ENCODE peak calls at places on chromosomes 2 and 18, in seven cellular contexts. One of them, this sample, is unnamed.

GRCh38 chr2:168699834-168700417 is 102.5 kb upstream of the NOSTRIN start:
- DNase-seq in H9: no peak
- DNase-seq in IMR-90: peak
- DNase-seq in mesendoderm: no peak
- DNase-seq in mesenchymal stem cell: peak
- DNase-seq in neuronal stem cell: no peak
- DNase-seq in H1: no peak
- DNase-seq in this sample: no peak

GRCh38 chr2:128464456-128464855 is 145.8 kb upstream of the HS6ST1 start:
- DNase-seq in H9: peak
- DNase-seq in IMR-90: no peak
- DNase-seq in mesendoderm: no peak
- DNase-seq in mesenchymal stem cell: no peak
- DNase-seq in neuronal stem cell: no peak
- DNase-seq in H1: no peak
- DNase-seq in this sample: no peak

GRCh38 chr18:50559750-50560680 is at the start of gene MAPK4:
- DNase-seq in H9: peak
- DNase-seq in IMR-90: no peak
- DNase-seq in mesendoderm: no peak
- DNase-seq in mesenchymal stem cell: no peak
- DNase-seq in neuronal stem cell: peak
- DNase-seq in H1: no peak
- DNase-seq in this sample: peak

GRCh38 chr2:190533175-190533967 is 1.2 kb downstream of the NEMP2 start:
- DNase-seq in H9: no peak
- DNase-seq in IMR-90: no peak
- DNase-seq in mesendoderm: no peak
- DNase-seq in mesenchymal stem cell: no peak
- DNase-seq in neuronal stem cell: no peak
- DNase-seq in H1: no peak
- DNase-seq in this sample: no peak

GRCh38 chr18:23650963-23651927 is 11.5 kb downstream of the ANKRD29 start:
- DNase-seq in H9: no peak
- DNase-seq in IMR-90: peak
- DNase-seq in mesendoderm: no peak
- DNase-seq in mesenchymal stem cell: peak
- DNase-seq in neuronal stem cell: no peak
- DNase-seq in H1: no peak
- DNase-seq in this sample: peak

GRCh38 chr2:158878003-158878402 is 82.9 kb downstream of the DAPL1 start:
- DNase-seq in H9: no peak
- DNase-seq in IMR-90: no peak
- DNase-seq in mesendoderm: no peak
- DNase-seq in mesenchymal stem cell: no peak
- DNase-seq in neuronal stem cell: no peak
- DNase-seq in H1: no peak
- DNase-seq in this sample: no peak

GRCh38 chr2:152523091-152523490 is 188.1 kb downstream of the FMNL2 start:
- DNase-seq in H9: no peak
- DNase-seq in IMR-90: peak
- DNase-seq in mesendoderm: no peak
- DNase-seq in mesenchymal stem cell: no peak
- DNase-seq in neuronal stem cell: no peak
- DNase-seq in H1: no peak
- DNase-seq in this sample: no peak

GRCh38 chr2:29632018-29632417 is 289.4 kb downstream of the ALK start:
- DNase-seq in H9: no peak
- DNase-seq in IMR-90: peak
- DNase-seq in mesendoderm: no peak
- DNase-seq in mesenchymal stem cell: no peak
- DNase-seq in neuronal stem cell: no peak
- DNase-seq in H1: no peak
- DNase-seq in this sample: no peak

GRCh38 chr2:25838152-25838756 is 40.0 kb downstream of the ASXL2 start:
- DNase-seq in H9: no peak
- DNase-seq in IMR-90: no peak
- DNase-seq in mesendoderm: no peak
- DNase-seq in mesenchymal stem cell: no peak
- DNase-seq in neuronal stem cell: no peak
- DNase-seq in H1: no peak
- DNase-seq in this sample: no peak

GRCh38 chr2:56184500-56184996 is 758 bp downstream of the CCDC85A start:
- DNase-seq in H9: peak
- DNase-seq in IMR-90: no peak
- DNase-seq in mesendoderm: peak
- DNase-seq in mesenchymal stem cell: peak
- DNase-seq in neuronal stem cell: peak
- DNase-seq in H1: no peak
- DNase-seq in this sample: peak

GRCh38 chr2:69581774-69582581 is 61.6 kb downstream of the AAK1 start:
- DNase-seq in H9: no peak
- DNase-seq in IMR-90: peak
- DNase-seq in mesendoderm: peak
- DNase-seq in mesenchymal stem cell: peak
- DNase-seq in neuronal stem cell: no peak
- DNase-seq in H1: no peak
- DNase-seq in this sample: peak

GRCh38 chr18:74190086-74190485 is 41.8 kb downstream of the TIMM21 start:
- DNase-seq in H9: no peak
- DNase-seq in IMR-90: peak
- DNase-seq in mesendoderm: no peak
- DNase-seq in mesenchymal stem cell: peak
- DNase-seq in neuronal stem cell: no peak
- DNase-seq in H1: no peak
- DNase-seq in this sample: peak

GRCh38 chr2:106219813-106220212 is 25.7 kb upstream of the UXS1 start:
- DNase-seq in H9: no peak
- DNase-seq in IMR-90: no peak
- DNase-seq in mesendoderm: no peak
- DNase-seq in mesenchymal stem cell: no peak
- DNase-seq in neuronal stem cell: no peak
- DNase-seq in H1: no peak
- DNase-seq in this sample: no peak

GRCh38 chr18:54684786-54685185 is 93.7 kb downstream of the DYNAP start:
- DNase-seq in H9: peak
- DNase-seq in IMR-90: no peak
- DNase-seq in mesendoderm: peak
- DNase-seq in mesenchymal stem cell: peak
- DNase-seq in neuronal stem cell: peak
- DNase-seq in H1: no peak
- DNase-seq in this sample: peak

GRCh38 chr2:120369250-120369649 is 23.3 kb downstream of the INHBB start:
- DNase-seq in H9: no peak
- DNase-seq in IMR-90: no peak
- DNase-seq in mesendoderm: no peak
- DNase-seq in mesenchymal stem cell: no peak
- DNase-seq in neuronal stem cell: no peak
- DNase-seq in H1: no peak
- DNase-seq in this sample: no peak

GRCh38 chr2:168084267-168084781 is 163.1 kb downstream of the STK39 start:
- DNase-seq in H9: no peak
- DNase-seq in IMR-90: peak
- DNase-seq in mesendoderm: peak
- DNase-seq in mesenchymal stem cell: no peak
- DNase-seq in neuronal stem cell: no peak
- DNase-seq in H1: no peak
- DNase-seq in this sample: no peak

GRCh38 chr18:58202406-58202730 is 158.3 kb downstream of the NEDD4L start:
- DNase-seq in H9: no peak
- DNase-seq in IMR-90: peak
- DNase-seq in mesendoderm: peak
- DNase-seq in mesenchymal stem cell: no peak
- DNase-seq in neuronal stem cell: no peak
- DNase-seq in H1: no peak
- DNase-seq in this sample: peak

GRCh38 chr2:71798266-71799012 is 345.1 kb downstream of the DYSF start:
- DNase-seq in H9: peak
- DNase-seq in IMR-90: peak
- DNase-seq in mesendoderm: peak
- DNase-seq in mesenchymal stem cell: peak
- DNase-seq in neuronal stem cell: peak
- DNase-seq in H1: peak
- DNase-seq in this sample: peak

GRCh38 chr2:122338000-122338399 is 582.5 kb downstream of the TSN start:
- DNase-seq in H9: no peak
- DNase-seq in IMR-90: no peak
- DNase-seq in mesendoderm: peak
- DNase-seq in mesenchymal stem cell: no peak
- DNase-seq in neuronal stem cell: no peak
- DNase-seq in H1: no peak
- DNase-seq in this sample: no peak
- H2AK5ac ChIP-seq in H9: no peak
- H2AK5ac ChIP-seq in IMR-90: no peak
- H2AK5ac ChIP-seq in mesendoderm: no peak
- H2AK5ac ChIP-seq in mesenchymal stem cell: no peak
- H2AK5ac ChIP-seq in neuronal stem cell: no peak
- H2AK5ac ChIP-seq in H1: no peak
- H2AK5ac ChIP-seq in this sample: no peak

GRCh38 chr18:43760010-43760409 is 482.7 kb upstream of the SYT4 start:
- DNase-seq in H9: no peak
- DNase-seq in IMR-90: no peak
- DNase-seq in mesendoderm: no peak
- DNase-seq in mesenchymal stem cell: no peak
- DNase-seq in neuronal stem cell: no peak
- DNase-seq in H1: no peak
- DNase-seq in this sample: no peak
- H3K23ac ChIP-seq in H9: no peak
- H3K23ac ChIP-seq in IMR-90: no peak
- H3K23ac ChIP-seq in mesendoderm: no peak
- H3K23ac ChIP-seq in mesenchymal stem cell: no peak
- H3K23ac ChIP-seq in neuronal stem cell: no peak
- H3K23ac ChIP-seq in H1: no peak
- H3K23ac ChIP-seq in this sample: no peak

GRCh38 chr2:37354571-37354970 is 10.1 kb downstream of the QPCT start:
- DNase-seq in H9: no peak
- DNase-seq in IMR-90: no peak
- DNase-seq in mesendoderm: peak
- DNase-seq in mesenchymal stem cell: no peak
- DNase-seq in neuronal stem cell: no peak
- DNase-seq in H1: no peak
- DNase-seq in this sample: peak

GRCh38 chr2:37348155-37348554 is 3.7 kb downstream of the QPCT start:
- DNase-seq in H9: no peak
- DNase-seq in IMR-90: no peak
- DNase-seq in mesendoderm: no peak
- DNase-seq in mesenchymal stem cell: no peak
- DNase-seq in neuronal stem cell: no peak
- DNase-seq in H1: no peak
- DNase-seq in this sample: no peak

GRCh38 chr2:37349376-37349775 is 4.9 kb downstream of the QPCT start:
- DNase-seq in H9: no peak
- DNase-seq in IMR-90: no peak
- DNase-seq in mesendoderm: peak
- DNase-seq in mesenchymal stem cell: peak
- DNase-seq in neuronal stem cell: no peak
- DNase-seq in H1: no peak
- DNase-seq in this sample: peak

GRCh38 chr2:37350917-37351316 is 6.5 kb downstream of the QPCT start:
- DNase-seq in H9: no peak
- DNase-seq in IMR-90: no peak
- DNase-seq in mesendoderm: no peak
- DNase-seq in mesenchymal stem cell: peak
- DNase-seq in neuronal stem cell: no peak
- DNase-seq in H1: no peak
- DNase-seq in this sample: no peak

GRCh38 chr2:37350034-37350433 is 5.6 kb downstream of the QPCT start:
- DNase-seq in H9: no peak
- DNase-seq in IMR-90: no peak
- DNase-seq in mesendoderm: no peak
- DNase-seq in mesenchymal stem cell: peak
- DNase-seq in neuronal stem cell: no peak
- DNase-seq in H1: no peak
- DNase-seq in this sample: no peak
- H3K18ac ChIP-seq in H9: peak
- H3K18ac ChIP-seq in IMR-90: no peak
- H3K18ac ChIP-seq in mesendoderm: no peak
- H3K18ac ChIP-seq in mesenchymal stem cell: no peak
- H3K18ac ChIP-seq in neuronal stem cell: peak
- H3K18ac ChIP-seq in H1: no peak
- H3K18ac ChIP-seq in this sample: no peak

GRCh38 chr2:38344813-38345212 is 32.3 kb downstream of the ATL2 start:
- DNase-seq in H9: no peak
- DNase-seq in IMR-90: no peak
- DNase-seq in mesendoderm: no peak
- DNase-seq in mesenchymal stem cell: no peak
- DNase-seq in neuronal stem cell: no peak
- DNase-seq in H1: no peak
- DNase-seq in this sample: no peak
- H2AK5ac ChIP-seq in H9: no peak
- H2AK5ac ChIP-seq in IMR-90: no peak
- H2AK5ac ChIP-seq in mesendoderm: no peak
- H2AK5ac ChIP-seq in mesenchymal stem cell: no peak
- H2AK5ac ChIP-seq in neuronal stem cell: no peak
- H2AK5ac ChIP-seq in H1: no peak
- H2AK5ac ChIP-seq in this sample: no peak

DNA sequence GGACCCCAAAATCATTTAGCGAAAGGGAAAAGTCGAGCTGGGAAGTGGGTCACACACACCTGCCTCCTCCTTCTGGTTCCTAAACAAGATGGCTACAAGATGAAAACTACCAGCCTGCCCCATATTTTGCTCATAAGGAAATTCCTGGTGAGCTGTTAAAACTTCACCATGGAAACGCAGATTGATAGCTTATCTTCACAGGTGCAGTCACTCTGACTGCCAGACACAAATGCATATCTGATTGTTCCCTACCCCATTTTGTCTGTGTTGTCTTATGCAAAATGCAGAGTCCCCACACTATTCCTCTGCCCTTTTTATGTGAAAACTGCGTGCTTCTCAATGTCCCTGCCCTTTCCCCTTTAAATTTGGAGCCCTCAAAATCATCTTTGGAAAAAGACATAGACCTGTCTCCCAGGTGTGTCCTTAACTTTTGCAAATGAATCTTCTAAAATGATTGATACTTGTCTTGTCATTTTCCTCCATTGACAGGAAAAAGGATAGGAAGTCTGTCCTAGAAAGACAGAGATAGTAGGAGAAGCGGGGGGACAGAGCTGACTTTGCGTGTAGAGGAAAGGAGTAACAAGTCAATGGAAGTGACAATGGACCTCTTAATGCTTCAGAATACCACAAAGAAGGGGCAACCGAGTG is 38.9 kb upstream of the THOC1 start:
- DNase-seq in H9: no peak
- DNase-seq in IMR-90: no peak
- DNase-seq in mesendoderm: peak
- DNase-seq in mesenchymal stem cell: no peak
- DNase-seq in neuronal stem cell: no peak
- DNase-seq in H1: no peak
- DNase-seq in this sample: peak
- H3K23ac ChIP-seq in H9: no peak
- H3K23ac ChIP-seq in IMR-90: no peak
- H3K23ac ChIP-seq in mesendoderm: no peak
- H3K23ac ChIP-seq in mesenchymal stem cell: no peak
- H3K23ac ChIP-seq in neuronal stem cell: no peak
- H3K23ac ChIP-seq in H1: no peak
- H3K23ac ChIP-seq in this sample: no peak

DNA sequence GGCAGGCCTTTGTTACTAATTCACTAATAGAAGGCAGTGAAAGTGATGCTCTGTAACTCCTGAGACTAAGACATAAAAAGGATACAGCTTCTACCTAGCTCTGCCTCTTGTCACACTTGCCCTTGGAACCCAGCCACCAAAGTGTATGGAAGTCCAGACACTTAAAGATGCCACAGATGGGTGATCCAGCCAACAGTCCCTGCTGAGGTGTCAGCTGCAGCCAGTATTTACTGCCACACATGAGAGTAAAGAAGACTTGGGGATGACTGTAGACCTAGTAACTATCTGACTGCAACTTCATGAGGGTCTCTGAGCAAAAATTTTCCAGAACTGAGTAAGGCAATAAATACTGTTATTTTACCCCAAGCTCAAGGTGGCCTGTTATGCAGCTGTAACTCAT is 8.8 kb downstream of the IMMT start:
- DNase-seq in H9: no peak
- DNase-seq in IMR-90: no peak
- DNase-seq in mesendoderm: no peak
- DNase-seq in mesenchymal stem cell: no peak
- DNase-seq in neuronal stem cell: no peak
- DNase-seq in H1: no peak
- DNase-seq in this sample: no peak
- H3K18ac ChIP-seq in H9: no peak
- H3K18ac ChIP-seq in IMR-90: no peak
- H3K18ac ChIP-seq in mesendoderm: no peak
- H3K18ac ChIP-seq in mesenchymal stem cell: no peak
- H3K18ac ChIP-seq in neuronal stem cell: no peak
- H3K18ac ChIP-seq in H1: no peak
- H3K18ac ChIP-seq in this sample: no peak